ENCODE peak calls at places on chromosome 11, in seven cellular contexts. G is stimulated activated CD4-positive, alpha-beta T cell treated with anti-CD3 and anti-CD28 coated beads, TNF-alpha, amount 100 ng/mL, for 4 hours; S is cardiac muscle cell; N is NCI-H748 treated with DMSO at 0.1 percent for 48 hours; Q is substantia nigra; C is AG20443; E is left cardiac atrium. J is an unnamed sample.

GRCh38 chr11:116962108-116962507 is 124.7 kb upstream of the APOA1 start:
- DNase-seq in G (no peak), S (no peak), N (no peak), Q (no peak), C (no peak), E (no peak), J (no peak)

GRCh38 chr11:119787074-119787461 is 58.1 kb upstream of the NECTIN1 start:
- DNase-seq in G (no peak), S (no peak), N (no peak), Q (no peak), C (no peak), E (no peak), J (no peak)

GRCh38 chr11:35786918-35787557 is 124.5 kb downstream of the TRIM44 start:
- DNase-seq in G (no peak), S (peak; percentile 64), N (no peak), Q (no peak), C (peak; percentile 65), E (peak; percentile 22), J (no peak)

GRCh38 chr11:125141686-125142535 is 22.6 kb upstream of the PKNOX2 start:
- DNase-seq in G (no peak), S (peak; percentile 66), N (no peak), Q (peak; percentile 28), C (peak; percentile 83), E (peak; percentile 43), J (peak; percentile 56)

GRCh38 chr11:118537409-118537980 is 6.5 kb downstream of the TMEM25 start:
- DNase-seq in G (no peak), S (no peak), N (no peak), Q (no peak), C (no peak), E (no peak), J (no peak)

GRCh38 chr11:68016904-68017817 is 7.0 kb downstream of the ALDH3B1 start:
- DNase-seq in G (no peak), S (no peak), N (no peak), Q (peak; percentile 64), C (no peak), E (no peak), J (no peak)

GRCh38 chr11:62505112-62505783 is 41.4 kb downstream of the AHNAK start:
- DNase-seq in G (no peak), S (peak; percentile 53), N (no peak), Q (peak; percentile 27), C (peak; percentile 45), E (peak; percentile 60), J (peak; percentile 35)

GRCh38 chr11:88304352-88304751 is 33.2 kb downstream of the CTSC start:
- DNase-seq in G (no peak), S (no peak), N (no peak), Q (no peak), C (no peak), E (no peak), J (no peak)

GRCh38 chr11:105046898-105047579 is 1.9 kb upstream of the CARD16 start:
- DNase-seq in G (no peak), S (no peak), N (no peak), Q (no peak), C (peak; percentile 93), E (peak; percentile 22), J (peak; percentile 40)

GRCh38 chr11:33645686-33646085 is 54.9 kb downstream of the C11orf91 start:
- DNase-seq in G (no peak), S (no peak), N (no peak), Q (no peak), C (no peak), E (no peak), J (no peak)

GRCh38 chr11:131666006-131666405 is 295.6 kb downstream of the NTM start:
- DNase-seq in G (no peak), S (no peak), N (no peak), Q (no peak), C (peak; percentile 48), E (no peak), J (no peak)

GRCh38 chr11:114061053-114062049 is 1.8 kb downstream of the ZBTB16 start:
- DNase-seq in G (no peak), S (no peak), N (no peak), Q (peak; percentile 56), C (peak; percentile 49), E (peak; percentile 52), J (peak; percentile 60)

GRCh38 chr11:105466582-105467228 is 143.2 kb upstream of the GRIA4 start:
- DNase-seq in G (no peak), S (no peak), N (no peak), Q (no peak), C (no peak), E (no peak), J (no peak)

GRCh38 chr11:12017243-12017678 is 8.8 kb upstream of the DKK3 start:
- DNase-seq in G (no peak), S (no peak), N (no peak), Q (no peak), C (peak; percentile 77), E (no peak), J (no peak)

GRCh38 chr11:114155116-114155515 is 95.6 kb downstream of the ZBTB16 start:
- DNase-seq in G (no peak), S (no peak), N (no peak), Q (no peak), C (no peak), E (no peak), J (no peak)

GRCh38 chr11:68213135-68213515 is at the start of gene KMT5B:
- DNase-seq in G (peak; percentile 41), S (peak; percentile 75), N (peak; percentile 25), Q (peak; percentile 32), C (peak; percentile 62), E (peak; percentile 60), J (peak; percentile 54)

GRCh38 chr11:114595571-114595970 is at the start of gene NXPE4:
- DNase-seq in G (no peak), S (no peak), N (no peak), Q (no peak), C (no peak), E (no peak), J (no peak)

GRCh38 chr11:72100462-72100861 is 2.6 kb downstream of the LAMTOR1 start:
- DNase-seq in G (no peak), S (no peak), N (no peak), Q (no peak), C (no peak), E (no peak), J (no peak)

GRCh38 chr11:122367809-122368231 is 251.8 kb upstream of the BLID start:
- DNase-seq in G (no peak), S (peak; percentile 77), N (no peak), Q (peak; percentile 4), C (peak; percentile 86), E (peak; percentile 49), J (peak; percentile 38)

GRCh38 chr11:35142481-35143207 is 3.7 kb downstream of the CD44 start:
- DNase-seq in G (peak; percentile 58), S (no peak), N (no peak), Q (no peak), C (peak; percentile 55), E (no peak), J (no peak)

GRCh38 chr11:88494857-88495256 is 157.3 kb upstream of the CTSC start:
- DNase-seq in G (no peak), S (peak; percentile 6), N (no peak), Q (no peak), C (no peak), E (no peak), J (no peak)

GRCh38 chr11:116600930-116601329 is 171.9 kb downstream of the BUD13 start:
- DNase-seq in G (no peak), S (no peak), N (no peak), Q (no peak), C (no peak), E (no peak), J (no peak)

GRCh38 chr11:110415081-110415480 is 14.7 kb upstream of the FDX1 start:
- DNase-seq in G (no peak), S (no peak), N (no peak), Q (no peak), C (no peak), E (no peak), J (no peak)

GRCh38 chr11:43285826-43286225 is 26.0 kb upstream of the API5 start:
- DNase-seq in G (no peak), S (no peak), N (no peak), Q (no peak), C (no peak), E (no peak), J (no peak)

GRCh38 chr11:13116491-13116890 is 107.4 kb downstream of the RASSF10 start:
- DNase-seq in G (no peak), S (no peak), N (no peak), Q (no peak), C (no peak), E (no peak), J (no peak)

GRCh38 chr11:11706022-11706421 is 84.2 kb upstream of the GALNT18 start:
- DNase-seq in G (no peak), S (no peak), N (no peak), Q (no peak), C (peak; percentile 29), E (no peak), J (no peak)

GRCh38 chr11:1749787-1750351 is 526 bp downstream of the IFITM10 start:
- DNase-seq in G (no peak), S (no peak), N (no peak), Q (no peak), C (peak; percentile 92), E (peak; percentile 27), J (peak; percentile 83)

GRCh38 chr11:73203790-73204189 is 14.3 kb upstream of the P2RY2 start:
- DNase-seq in G (no peak), S (no peak), N (no peak), Q (no peak), C (no peak), E (peak; percentile 24), J (no peak)